ENCODE peak calls at places on chromosomes 16 and 17, in seven cellular contexts. F, J, G, N, P, Q and K are unnamed samples.

GRCh38 chr17:4230142-4230541 is 33.6 kb downstream of the ANKFY1 start:
- DNase-seq in F (peak), J (no peak), G (peak), N (no peak), P (no peak), Q (no peak), K (no peak)

GRCh38 chr16:67384778-67385510 is 8.4 kb downstream of the TPPP3 start:
- DNase-seq in F (no peak), J (no peak), G (no peak), N (no peak), P (no peak), Q (no peak), K (no peak)

GRCh38 chr17:82961366-82962162 is 117.8 kb upstream of the METRNL start:
- DNase-seq in F (no peak), J (no peak), G (no peak), N (no peak), P (no peak), Q (peak), K (no peak)

GRCh38 chr17:419073-419735 is 66.6 kb upstream of the RPH3AL start:
- DNase-seq in F (no peak), J (no peak), G (no peak), N (no peak), P (no peak), Q (no peak), K (no peak)

GRCh38 chr17:40174528-40174927 is 2.7 kb upstream of the RAPGEFL1 start:
- DNase-seq in F (no peak), J (no peak), G (no peak), N (no peak), P (no peak), Q (no peak), K (no peak)

GRCh38 chr17:50052241-50052788 is 3.6 kb upstream of the ITGA3 start:
- DNase-seq in F (no peak), J (peak), G (no peak), N (no peak), P (no peak), Q (no peak), K (peak)

GRCh38 chr17:28988475-28988874 is 17.4 kb downstream of the SEZ6 start:
- DNase-seq in F (no peak), J (no peak), G (no peak), N (no peak), P (no peak), Q (no peak), K (no peak)

GRCh38 chr17:64024215-64024654 is 3.8 kb upstream of the ICAM2 start:
- DNase-seq in F (no peak), J (no peak), G (peak), N (no peak), P (no peak), Q (no peak), K (no peak)

GRCh38 chr16:78206623-78207223 is 107.3 kb downstream of the WWOX start:
- DNase-seq in F (no peak), J (no peak), G (no peak), N (no peak), P (no peak), Q (no peak), K (no peak)

GRCh38 chr17:67293251-67294203 is 48.5 kb upstream of the HELZ start:
- DNase-seq in F (peak), J (no peak), G (peak), N (peak), P (peak), Q (peak), K (peak)

GRCh38 chr17:82020874-82021727 is 1.6 kb downstream of the CENPX start:
- DNase-seq in F (peak), J (no peak), G (peak), N (peak), P (peak), Q (peak), K (peak)

GRCh38 chr17:76204277-76204676 is 36.0 kb downstream of the RNF157 start:
- DNase-seq in F (peak), J (no peak), G (no peak), N (no peak), P (no peak), Q (no peak), K (no peak)